ENCODE peak calls at places on chromosomes 2 and 18, in seven cellular contexts. W, F, K, M, O, V and I are unnamed samples.

GRCh38 chr2:230881840-230882239 is 17.1 kb downstream of the ITM2C start:
- DNase-seq in O (no peak), M (no peak), F (peak), K (no peak), W (no peak), V (no peak), I (no peak)

GRCh38 chr2:47728551-47728950 is 54.4 kb upstream of the MSH6 start:
- DNase-seq in W (peak), M (no peak), K (no peak), V (peak), F (no peak), O (no peak), I (no peak)

GRCh38 chr2:139969301-139969700 is 1189.1 kb upstream of the NXPH2 start:
- DNase-seq in M (no peak), O (no peak), W (peak), V (no peak), F (no peak), K (no peak), I (no peak)

GRCh38 chr2:179376881-179377280 is 112.2 kb upstream of the SESTD1 start:
- DNase-seq in M (no peak), W (no peak), O (no peak), F (no peak), V (no peak), K (peak), I (peak)

GRCh38 chr2:198056836-198057235 is 252.4 kb downstream of the PLCL1 start:
- DNase-seq in O (no peak), W (no peak), K (no peak), V (no peak), F (no peak), M (no peak), I (no peak)

GRCh38 chr2:227804970-227805369 is 8.7 kb upstream of the CCL20 start:
- DNase-seq in F (no peak), W (no peak), K (peak), O (no peak), V (no peak), M (no peak), I (peak)

GRCh38 chr18:79615091-79615490 is 64.5 kb upstream of the CTDP1 start:
- DNase-seq in M (no peak), F (no peak), V (no peak), K (no peak), W (no peak), O (no peak), I (no peak)

GRCh38 chr2:123518387-123518786 is 506.7 kb upstream of the CNTNAP5 start:
- DNase-seq in V (no peak), M (no peak), O (no peak), K (no peak), F (no peak), W (no peak), I (no peak)

GRCh38 chr18:22822024-22822423 is 111.1 kb upstream of the RBBP8 start:
- DNase-seq in W (peak), V (no peak), F (peak), K (peak), O (peak), M (peak), I (peak)

GRCh38 chr2:143996974-143997373 is 522.9 kb downstream of the ZEB2 start:
- DNase-seq in O (no peak), K (no peak), V (no peak), W (no peak), F (no peak), M (no peak), I (no peak)

GRCh38 chr2:158459161-158460003 is 2.6 kb downstream of the PKP4 start:
- DNase-seq in V (no peak), M (no peak), W (no peak), K (no peak), F (no peak), O (no peak), I (no peak)

GRCh38 chr2:146818122-146818521 is 1026.7 kb upstream of the ACVR2A start:
- DNase-seq in W (no peak), V (no peak), K (peak), O (no peak), M (no peak), F (no peak), I (peak)

GRCh38 chr2:178419123-178419522 is 31.9 kb downstream of the PRKRA start:
- DNase-seq in V (no peak), F (no peak), K (peak), W (no peak), M (no peak), O (no peak), I (peak)

GRCh38 chr2:23124214-23124735 is 260.7 kb upstream of the KLHL29 start:
- DNase-seq in W (no peak), F (no peak), M (no peak), O (no peak), V (no peak), K (no peak), I (no peak)

GRCh38 chr18:35045121-35045520 is 3.9 kb downstream of the MAPRE2 start:
- DNase-seq in W (no peak), O (no peak), F (no peak), V (no peak), K (peak), M (no peak), I (peak)

GRCh38 chr2:218168016-218168415 is 1.3 kb upstream of the CXCR1 start:
- DNase-seq in V (no peak), W (no peak), O (no peak), F (no peak), M (no peak), K (no peak), I (peak)

GRCh38 chr2:95287806-95288205 is 9.3 kb upstream of the KCNIP3 start:
- DNase-seq in V (no peak), W (no peak), M (no peak), O (no peak), K (no peak), F (no peak), I (no peak)

GRCh38 chr2:215773728-215774127 is 239.6 kb downstream of the MREG start:
- DNase-seq in M (no peak), W (no peak), K (peak), V (no peak), O (no peak), F (no peak), I (peak)

GRCh38 chr18:33749831-33750230 is 171.8 kb downstream of the ASXL3 start:
- DNase-seq in F (no peak), M (no peak), K (no peak), W (no peak), O (no peak), V (no peak), I (no peak)

GRCh38 chr2:205934443-205934842 is 151.5 kb downstream of the INO80D start:
- DNase-seq in W (peak), K (no peak), F (no peak), M (no peak), O (no peak), V (no peak), I (no peak)

GRCh38 chr2:157782057-157782845 is 93.9 kb downstream of the ACVR1 start:
- DNase-seq in W (peak), F (no peak), M (no peak), V (no peak), K (peak), O (no peak), I (peak)

DNA sequence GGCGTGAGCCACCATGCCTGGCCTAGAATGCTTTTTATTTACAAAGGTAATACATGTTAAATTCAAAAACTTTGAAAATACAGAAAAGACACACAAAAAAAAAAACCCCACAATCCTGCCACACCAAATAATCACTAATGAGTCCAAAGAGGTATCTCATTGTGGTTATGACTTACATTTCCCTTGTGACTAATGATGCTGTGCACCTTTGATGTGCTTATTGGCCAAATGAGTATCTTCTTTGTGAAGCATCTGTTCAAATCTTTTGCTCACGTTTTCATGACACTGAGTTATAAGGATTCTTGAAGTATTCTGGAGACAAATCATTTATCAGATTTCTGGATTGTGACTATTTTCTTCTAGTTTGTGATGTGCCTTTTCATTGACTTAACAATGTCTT is 6.4 kb upstream of the NLRC4 start:
- DNase-seq in O (no peak), V (no peak), W (no peak), F (no peak), K (no peak), M (no peak), I (no peak)
- H3K23ac ChIP-seq in O (no peak), V (no peak), W (no peak), F (no peak), K (no peak), M (no peak), I (no peak)

GRCh38 chr2:10947005-10947440 is 35.3 kb downstream of the KCNF1 start:
- DNase-seq in M (no peak), F (no peak), O (no peak), K (peak), V (no peak), W (no peak), I (peak)
- H4K8ac ChIP-seq in M (no peak), F (no peak), O (no peak), K (no peak), V (no peak), W (no peak), I (no peak)

DNA sequence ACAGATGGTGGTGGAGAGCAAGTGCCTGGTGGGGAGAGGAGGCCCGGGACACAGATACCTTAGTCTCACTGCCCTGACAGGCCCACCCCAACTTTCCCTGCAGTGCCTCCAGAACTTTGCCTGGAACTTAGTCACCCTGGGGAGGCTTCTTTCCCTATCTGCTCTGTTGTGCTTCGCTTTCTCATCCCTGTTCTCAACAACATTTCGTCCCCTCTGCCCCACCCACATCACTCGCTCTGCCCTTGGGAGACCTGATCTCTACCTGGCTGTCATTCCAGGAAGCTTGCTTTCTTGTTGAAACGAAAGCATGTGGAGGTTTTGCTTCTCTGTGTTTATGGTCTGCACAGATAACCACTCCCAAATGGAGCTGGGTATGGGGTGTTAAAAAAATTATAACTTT is 93.8 kb downstream of the PRKCE start:
- DNase-seq in K (no peak), V (no peak), W (no peak), O (no peak), M (no peak), F (no peak), I (no peak)
- H2BK5ac ChIP-seq in K (no peak), V (no peak), W (no peak), O (no peak), M (no peak), F (no peak), I (no peak)

GRCh38 chr2:175976758-175977157 is 25.3 kb downstream of the LNPK start:
- DNase-seq in K (peak), V (no peak), O (no peak), M (no peak), F (no peak), W (no peak), I (peak)

DNA sequence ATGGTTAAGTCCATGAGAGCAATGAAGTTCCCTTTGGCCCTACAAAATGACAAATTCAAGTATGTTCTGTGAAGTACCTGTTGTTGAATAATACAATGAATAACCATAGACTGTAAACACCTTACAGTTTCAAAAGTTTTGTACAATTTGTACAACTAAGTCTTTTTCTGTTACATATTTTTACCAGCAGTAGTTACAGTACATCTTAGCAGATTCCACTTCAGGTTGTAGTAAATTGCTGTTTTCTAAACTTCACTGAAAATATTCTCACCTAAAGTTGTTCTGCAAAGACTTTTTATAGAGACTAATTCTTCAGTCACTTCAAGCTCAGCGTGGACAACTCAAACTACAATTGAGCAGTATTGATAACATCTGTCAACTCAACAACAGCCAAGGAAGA is 28.7 kb downstream of the LNPK start:
- DNase-seq in F (no peak), W (no peak), M (no peak), O (no peak), K (no peak), V (no peak), I (no peak)
- H3K23ac ChIP-seq in F (no peak), W (no peak), M (no peak), O (no peak), K (no peak), V (no peak), I (no peak)

GRCh38 chr2:171814174-171814573 is 79.9 kb downstream of the SLC25A12 start:
- DNase-seq in W (no peak), K (no peak), V (no peak), F (no peak), O (no peak), M (no peak), I (no peak)

GRCh38 chr2:171813729-171814128 is 80.3 kb downstream of the SLC25A12 start:
- DNase-seq in M (no peak), K (no peak), W (no peak), O (no peak), F (no peak), V (no peak), I (no peak)

GRCh38 chr2:171813126-171813525 is 80.9 kb downstream of the SLC25A12 start:
- DNase-seq in O (no peak), V (no peak), K (no peak), F (no peak), M (no peak), W (no peak), I (no peak)

GRCh38 chr2:171810409-171810993 is 83.5 kb downstream of the SLC25A12 start:
- DNase-seq in O (no peak), F (no peak), M (no peak), V (no peak), W (no peak), K (peak), I (peak)

DNA sequence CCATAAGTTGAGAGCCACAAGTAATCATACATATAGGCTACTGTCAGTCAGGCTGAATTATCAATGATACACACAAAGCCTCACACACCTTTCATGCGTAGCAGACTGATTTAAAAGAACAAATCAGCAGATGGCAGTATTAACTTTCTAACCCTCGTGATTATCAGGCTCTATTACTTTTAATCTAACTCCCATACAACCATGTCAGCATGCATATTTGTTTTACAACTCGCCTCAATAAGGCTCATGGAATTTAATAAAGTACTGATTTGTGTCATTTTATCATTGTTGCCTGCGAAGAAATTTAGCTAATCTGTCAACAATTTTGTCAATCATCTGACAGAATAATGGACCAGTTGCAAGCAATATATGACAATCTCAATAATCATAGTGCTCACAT is 82.8 kb downstream of the SLC25A12 start:
- DNase-seq in F (no peak), O (no peak), V (no peak), W (peak), M (no peak), K (peak), I (peak)
- H4K8ac ChIP-seq in F (no peak), O (no peak), V (no peak), W (no peak), M (no peak), K (no peak), I (no peak)

DNA sequence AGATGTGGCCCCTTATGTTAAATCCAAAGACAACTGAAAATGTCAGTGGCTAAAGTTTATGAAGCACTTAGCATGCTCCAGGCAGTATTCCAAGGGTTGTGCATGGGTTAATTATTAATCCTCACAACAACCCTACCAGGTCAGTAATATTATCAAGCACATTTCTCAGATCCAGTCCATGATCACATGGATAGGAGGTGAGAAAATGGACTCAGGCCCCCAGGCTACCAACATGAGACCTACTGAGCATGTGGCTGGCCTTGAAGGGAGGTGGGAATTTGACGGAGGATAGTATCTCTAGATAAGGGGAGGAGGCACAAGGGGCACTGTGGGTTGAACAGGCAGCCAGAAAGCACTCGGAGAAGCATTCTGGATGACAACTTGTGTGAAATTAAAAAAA is 412.0 kb downstream of the MEIS1 start:
- DNase-seq in M (no peak), W (no peak), O (no peak), F (no peak), K (no peak), V (no peak), I (no peak)
- H2BK5ac ChIP-seq in M (no peak), W (no peak), O (no peak), F (peak), K (no peak), V (no peak), I (no peak)

GRCh38 chr2:112658301-112658700 is 12.6 kb downstream of the SLC20A1 start:
- DNase-seq in K (no peak), W (no peak), F (no peak), M (no peak), O (no peak), V (no peak), I (no peak)
- H3K23ac ChIP-seq in K (no peak), W (no peak), F (no peak), M (no peak), O (no peak), V (no peak), I (peak)

GRCh38 chr18:46502444-46502843 is 154.6 kb downstream of the LOXHD1 start:
- DNase-seq in K (no peak), V (no peak), F (peak), O (peak), W (peak), M (no peak), I (peak)

GRCh38 chr18:46497129-46497528 is 159.9 kb downstream of the LOXHD1 start:
- DNase-seq in V (peak), K (peak), F (peak), M (no peak), O (peak), W (peak), I (no peak)
- H4K8ac ChIP-seq in V (no peak), K (no peak), F (no peak), M (no peak), O (no peak), W (no peak), I (no peak)

GRCh38 chr2:167817908-167818307 is 429.5 kb downstream of the STK39 start:
- DNase-seq in K (no peak), F (no peak), M (no peak), W (no peak), O (no peak), V (no peak), I (no peak)

GRCh38 chr2:167817422-167817821 is 430.0 kb downstream of the STK39 start:
- DNase-seq in M (no peak), F (no peak), V (no peak), W (no peak), K (no peak), O (no peak), I (no peak)

GRCh38 chr2:167818521-167818920 is 428.9 kb downstream of the STK39 start:
- DNase-seq in V (no peak), W (no peak), K (no peak), F (no peak), O (no peak), M (no peak), I (no peak)

GRCh38 chr2:167814881-167815718 is 432.3 kb downstream of the STK39 start:
- DNase-seq in K (no peak), O (no peak), V (no peak), M (no peak), W (no peak), F (no peak), I (no peak)

DNA sequence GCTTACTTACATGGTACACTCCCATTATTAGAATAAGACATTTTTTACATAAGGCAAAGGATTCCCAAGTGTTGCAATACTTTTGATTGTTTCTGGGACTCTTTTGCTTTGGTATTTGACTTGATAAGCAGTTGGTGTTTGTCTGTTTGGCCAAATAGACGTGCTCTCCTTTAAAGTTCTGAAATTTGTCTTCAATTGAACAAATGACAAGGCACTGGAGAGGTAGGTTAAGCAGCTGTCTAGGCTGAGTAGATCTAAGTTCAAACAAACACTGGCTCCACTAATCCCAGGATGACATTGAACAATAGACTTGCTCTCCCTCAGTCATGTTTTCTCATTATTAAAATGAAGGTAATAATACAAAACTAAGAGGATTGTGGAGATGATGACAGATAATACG is 430.5 kb downstream of the STK39 start:
- DNase-seq in O (no peak), W (no peak), F (no peak), V (no peak), K (no peak), M (no peak), I (no peak)
- H2BK5ac ChIP-seq in O (no peak), W (no peak), F (no peak), V (no peak), K (no peak), M (no peak), I (no peak)

GRCh38 chr18:68840554-68841263 is 42.8 kb downstream of the CCDC102B start:
- DNase-seq in O (peak), M (no peak), K (peak), V (peak), F (no peak), W (peak), I (peak)
- H3K23ac ChIP-seq in O (no peak), M (no peak), K (no peak), V (no peak), F (no peak), W (no peak), I (peak)